ENCODE peak calls at places on chromosomes 1 and 21, in five cellular contexts. N, C, I, A and D are unnamed samples.

GRCh38 chr1:183995322-183996035 is 42.0 kb downstream of the COLGALT2 start:
- DNase-seq in N (no peak), C (no peak), I (peak), A (peak), D (no peak)

GRCh38 chr1:60329636-60330035 is 256.1 kb upstream of the C1orf87 start:
- DNase-seq in N (no peak), C (no peak), I (no peak), A (no peak), D (no peak)

GRCh38 chr1:161905269-161905884 is 118.3 kb downstream of the OLFML2B start:
- DNase-seq in N (no peak), C (peak), I (no peak), A (no peak), D (no peak)

GRCh38 chr1:7752512-7753417 is 18.3 kb upstream of the VAMP3 start:
- DNase-seq in N (no peak), C (no peak), I (peak), A (peak), D (no peak)

GRCh38 chr1:26584022-26584485 is 54.5 kb downstream of the RPS6KA1 start:
- DNase-seq in N (no peak), C (no peak), I (no peak), A (no peak), D (no peak)

GRCh38 chr1:227218870-227219578 is 99.3 kb downstream of the CDC42BPA start:
- DNase-seq in N (no peak), C (no peak), I (no peak), A (no peak), D (no peak)

GRCh38 chr21:26909972-26910371 is 56.9 kb downstream of the ADAMTS5 start:
- DNase-seq in N (no peak), C (no peak), I (peak), A (no peak), D (no peak)

GRCh38 chr1:213693864-213694263 is 293.9 kb upstream of the PROX1 start:
- DNase-seq in N (no peak), C (no peak), I (no peak), A (no peak), D (no peak)

GRCh38 chr1:183278736-183279591 is 92.9 kb downstream of the LAMC2 start:
- DNase-seq in N (no peak), C (peak), I (no peak), A (no peak), D (no peak)

GRCh38 chr1:226958300-226958699 is 18.2 kb downstream of the COQ8A start:
- DNase-seq in N (no peak), C (no peak), I (no peak), A (no peak), D (no peak)

GRCh38 chr1:64392109-64392508 is 77.8 kb upstream of the CACHD1 start:
- DNase-seq in N (no peak), C (no peak), I (no peak), A (no peak), D (no peak)

GRCh38 chr1:211132681-211133392 is 1.1 kb downstream of the KCNH1 start:
- DNase-seq in N (no peak), C (no peak), I (no peak), A (no peak), D (no peak)

GRCh38 chr1:30908886-30909777 is 574 bp upstream of the SDC3 start:
- DNase-seq in N (peak), C (no peak), I (no peak), A (peak), D (no peak)

GRCh38 chr1:33010946-33011731 is 25.5 kb downstream of the AK2 start:
- DNase-seq in N (no peak), C (no peak), I (peak), A (peak), D (no peak)

GRCh38 chr21:38505654-38506523 is 7.6 kb upstream of the ERG start:
- DNase-seq in N (no peak), C (peak), I (peak), A (no peak), D (no peak)

GRCh38 chr1:228082975-228083870 is 715 bp downstream of the ARF1 start:
- DNase-seq in N (peak), C (no peak), I (peak), A (peak), D (no peak)

GRCh38 chr1:234083460-234083859 is 179.0 kb downstream of the SLC35F3 start:
- DNase-seq in N (no peak), C (no peak), I (no peak), A (no peak), D (no peak)

GRCh38 chr1:231878737-231879136 is 252.1 kb downstream of the DISC1 start:
- DNase-seq in N (no peak), C (no peak), I (no peak), A (no peak), D (no peak)

GRCh38 chr1:89600792-89601191 is 32.1 kb upstream of the LRRC8C start:
- DNase-seq in N (no peak), C (no peak), I (no peak), A (no peak), D (no peak)

GRCh38 chr1:91650764-91651163 is 150.1 kb downstream of the CDC7 start:
- DNase-seq in N (no peak), C (peak), I (peak), A (peak), D (no peak)

GRCh38 chr1:30399026-30399425 is 324.4 kb downstream of the MATN1 start:
- DNase-seq in N (peak), C (no peak), I (no peak), A (no peak), D (no peak)

GRCh38 chr21:26835027-26835713 is 10.0 kb downstream of the ADAMTS1 start:
- DNase-seq in N (no peak), C (peak), I (no peak), A (no peak), D (no peak)

GRCh38 chr1:229155472-229155871 is 115.4 kb upstream of the RAB4A start:
- DNase-seq in N (no peak), C (no peak), I (peak), A (peak), D (no peak)

DNA sequence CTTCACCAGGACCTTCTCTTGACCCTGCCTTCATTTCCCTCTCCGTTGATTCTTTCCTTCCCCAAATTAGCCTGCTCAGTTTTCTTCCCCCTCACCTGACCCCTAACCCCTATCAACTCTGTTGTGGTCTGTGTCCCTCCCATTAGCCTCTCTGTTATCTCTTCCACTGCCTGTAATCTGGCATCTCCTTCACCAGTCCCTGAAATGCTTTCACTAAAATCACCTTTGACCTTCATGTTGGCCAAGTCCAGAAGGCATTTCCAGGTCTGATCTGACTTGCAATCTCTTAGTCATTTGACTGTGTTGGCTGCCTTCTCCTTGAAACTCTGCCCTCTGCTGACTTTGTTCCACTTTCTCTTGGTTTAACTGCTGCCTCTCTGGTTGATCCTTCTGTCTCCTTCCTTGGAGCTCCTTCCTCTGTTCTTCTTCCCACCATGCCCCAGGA is 28.2 kb downstream of the ATP8B2 start:
- DNase-seq in N (no peak), C (no peak), I (no peak), A (no peak), D (no peak)
- H3K27ac ChIP-seq in N (peak), C (no peak), I (peak), A (peak), D (peak)

DNA sequence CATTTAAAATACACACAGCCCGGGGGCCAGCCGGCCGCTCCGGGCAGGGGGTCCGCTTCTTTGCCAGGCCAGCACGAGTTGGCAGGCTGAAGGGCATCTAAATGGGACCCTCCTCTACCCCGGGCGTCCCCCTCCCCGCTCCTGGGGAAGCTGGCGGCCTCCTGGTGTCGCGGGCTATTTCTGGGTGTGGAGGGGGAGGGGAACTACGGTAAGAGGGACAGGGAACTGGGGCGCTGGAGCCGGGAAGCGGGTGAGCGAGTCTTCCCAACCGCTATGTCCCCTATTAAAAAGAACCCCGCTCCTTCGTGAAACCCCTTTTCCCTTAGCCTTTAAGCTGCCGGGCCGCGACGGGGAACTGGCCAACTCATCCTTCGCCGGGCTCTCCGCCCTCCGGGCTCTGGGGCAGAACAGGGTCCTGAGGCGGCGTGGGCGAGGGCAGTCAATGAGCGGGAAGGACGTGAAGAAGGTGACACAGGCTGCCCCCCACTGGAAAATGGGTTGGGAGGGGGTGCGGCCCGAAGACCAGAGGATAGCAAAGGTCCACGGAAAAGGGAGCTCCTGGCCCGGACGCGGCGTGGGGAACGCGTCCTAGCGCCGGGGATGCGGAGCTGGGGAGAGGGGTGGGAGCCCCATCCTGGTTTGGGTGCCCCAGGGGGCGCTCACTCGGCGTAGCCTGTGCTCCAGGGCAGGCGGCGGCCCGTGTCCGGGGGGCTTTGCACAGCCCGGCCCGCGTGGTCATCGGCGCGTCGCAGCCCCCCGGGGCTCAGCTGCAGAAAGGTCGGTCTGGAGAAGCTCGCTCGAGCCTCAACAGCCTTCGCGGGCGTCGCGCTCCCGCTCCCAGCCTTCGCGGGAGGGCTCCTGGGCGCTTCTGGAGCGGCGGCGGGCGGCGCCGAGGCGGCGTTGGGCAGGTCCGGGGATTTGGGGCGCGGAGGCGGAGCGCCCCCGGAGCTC is 544 bp downstream of the PPM1J start:
- DNase-seq in N (peak), C (no peak), I (peak), A (no peak), D (no peak)
- H3K27ac ChIP-seq in N (no peak), C (no peak), I (peak), A (peak), D (no peak)

GRCh38 chr1:110888049-110888448 is 15.1 kb downstream of the CD53 start:
- DNase-seq in N (no peak), C (no peak), I (no peak), A (no peak), D (no peak)
- H3K27ac ChIP-seq in N (no peak), C (no peak), I (no peak), A (no peak), D (no peak)

DNA sequence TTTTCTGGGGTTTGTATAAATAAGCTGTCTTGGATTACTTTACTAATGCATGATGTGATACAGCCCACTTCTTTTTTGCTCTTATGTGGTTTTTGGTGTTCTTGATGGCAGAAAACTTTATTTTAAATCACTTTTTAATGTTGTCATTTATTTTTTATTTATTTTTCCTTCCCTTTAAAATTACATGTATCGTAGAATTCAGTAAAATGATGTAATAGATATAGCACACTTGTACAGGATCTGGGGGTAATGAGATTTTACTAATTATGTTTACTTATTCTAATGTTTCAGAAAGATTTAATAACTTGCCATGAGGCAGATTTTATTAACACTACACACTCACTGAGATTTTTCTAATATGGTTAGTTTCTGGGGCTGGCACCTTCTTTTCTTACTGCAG is 701 bp upstream of the B3GALT2 start:
- DNase-seq in N (no peak), C (no peak), I (no peak), A (no peak), D (no peak)
- H3K27ac ChIP-seq in N (no peak), C (no peak), I (peak), A (peak), D (no peak)